ENCODE peak calls at places on chromosomes 6 and 20, in nine cellular contexts. Y is activated T-cell treated with anti-CD3 and anti-CD28 coated beads, Interleukin-2, amount 50 U/mL, for 4 hours; W is activated CD4-positive, CD25-positive, alpha-beta regulatory T cell; B is central memory CD4-positive, alpha-beta T cell; J is HCEC 1CT; X is endodermal cell; R is activated gamma-delta T cell treated with Interleukin-2 at 50 U/mL for 16 hours; H is NCI-H774; M is left lobe of liver. G is an unnamed sample.
A peak's percentile ranks its signal among the peaks of the same experiment; 100 is the strongest.

GRCh38 chr20:9081423-9081966 is 12.6 kb downstream of the PLCB4 start:
- DNase-seq in J (peak; percentile 23), R (no peak), X (no peak), Y (no peak), H (no peak), W (no peak), M (no peak), B (no peak), G (no peak)

GRCh38 chr6:157690441-157691210 is 132.4 kb upstream of the SNX9 start:
- DNase-seq in R (no peak), W (no peak), H (no peak), J (no peak), B (no peak), M (no peak), X (no peak), Y (no peak), G (no peak)

GRCh38 chr6:128981716-128982115 is 98.8 kb downstream of the LAMA2 start:
- DNase-seq in W (no peak), B (no peak), X (no peak), Y (no peak), J (no peak), R (no peak), H (no peak), M (no peak), G (no peak)

GRCh38 chr20:44326391-44327159 is 10.3 kb upstream of the R3HDML start:
- DNase-seq in X (peak; percentile 76), R (peak; percentile 9), B (no peak), H (no peak), J (no peak), Y (peak; percentile 39), W (no peak), M (no peak), G (no peak)

GRCh38 chr6:110946498-110946897 is 12.0 kb upstream of the GTF3C6 start:
- DNase-seq in X (no peak), J (no peak), B (no peak), R (no peak), M (no peak), Y (no peak), H (no peak), W (no peak), G (no peak)

GRCh38 chr20:40966103-40966502 is 62.5 kb upstream of the TOP1 start:
- DNase-seq in H (no peak), J (no peak), X (peak; percentile 84), M (no peak), R (no peak), B (no peak), Y (no peak), W (no peak), G (peak; percentile 64)

GRCh38 chr6:141735126-141735525 is 397.6 kb upstream of the GJE1 start:
- DNase-seq in M (no peak), X (no peak), Y (no peak), H (no peak), W (no peak), J (no peak), R (no peak), B (no peak), G (no peak)

GRCh38 chr6:160005861-160006540 is 37.1 kb downstream of the IGF2R start:
- DNase-seq in W (no peak), H (no peak), J (no peak), B (no peak), X (no peak), Y (no peak), R (no peak), M (no peak), G (no peak)

GRCh38 chr6:125984311-125984710 is 2.0 kb upstream of the TRMT11 start:
- DNase-seq in R (no peak), M (no peak), X (no peak), B (no peak), J (peak; percentile 63), Y (no peak), W (no peak), H (no peak), G (no peak)

GRCh38 chr6:56246941-56247653 is at the start of gene COL21A1:
- DNase-seq in W (no peak), J (peak; percentile 26), M (peak; percentile 44), Y (no peak), B (no peak), R (no peak), X (peak; percentile 96), H (peak; percentile 25), G (peak; percentile 87)

GRCh38 chr6:15247750-15248450 is 2.0 kb downstream of the JARID2 start:
- DNase-seq in H (no peak), X (peak; percentile 88), J (peak; percentile 61), M (peak; percentile 63), W (peak; percentile 35), B (peak; percentile 37), Y (peak; percentile 60), R (peak; percentile 58), G (no peak)

GRCh38 chr6:29131691-29132090 is 23.8 kb downstream of the OR2J3 start:
- DNase-seq in M (no peak), W (no peak), Y (no peak), J (no peak), R (no peak), H (no peak), X (no peak), B (no peak), G (no peak)

GRCh38 chr6:158959552-158959951 is 40.5 kb downstream of the RSPH3 start:
- DNase-seq in M (no peak), W (no peak), B (no peak), H (no peak), X (peak; percentile 58), R (no peak), J (no peak), Y (no peak), G (no peak)

GRCh38 chr6:33967266-33967767 is 163.5 kb upstream of the MLN start:
- DNase-seq in X (peak; percentile 26), J (no peak), W (no peak), B (no peak), Y (no peak), M (no peak), R (no peak), H (no peak), G (no peak)

GRCh38 chr20:39829255-39829654 is 859.8 kb downstream of the MAFB start:
- DNase-seq in R (no peak), H (no peak), M (no peak), J (no peak), X (peak; percentile 79), W (no peak), B (no peak), Y (no peak), G (no peak)

GRCh38 chr20:34017610-34018009 is 23.9 kb downstream of the RALY start:
- DNase-seq in R (no peak), B (no peak), W (no peak), Y (no peak), M (no peak), H (no peak), J (peak; percentile 89), X (no peak), G (no peak)

GRCh38 chr6:1065986-1066385 is 245.9 kb upstream of the FOXQ1 start:
- DNase-seq in B (no peak), W (no peak), J (no peak), X (peak; percentile 48), R (no peak), Y (no peak), M (no peak), H (no peak), G (no peak)

GRCh38 chr6:14072084-14072483 is 45.5 kb upstream of the CD83 start:
- DNase-seq in B (no peak), J (no peak), X (no peak), H (no peak), Y (no peak), M (no peak), W (no peak), R (no peak), G (no peak)

G was measured in osteocyte.